ENCODE peak calls at places on chromosomes 2 and 18, in ten cellular contexts. O, S, Q, T, Z, G, I, F, M and U are unnamed samples.

GRCh38 chr2:60294901-60295590 is 258.4 kb downstream of the BCL11A start:
- DNase-seq in O (no peak), S (peak), Q (no peak), T (no peak), Z (no peak), G (no peak), I (no peak), F (no peak), M (no peak), U (no peak)

GRCh38 chr2:235689427-235689853 is 195.6 kb downstream of the AGAP1 start:
- DNase-seq in O (no peak), S (no peak), Q (no peak), T (no peak), Z (no peak), G (peak), I (no peak), F (no peak), M (no peak), U (no peak)

GRCh38 chr2:223414646-223415045 is 187.5 kb downstream of the SCG2 start:
- DNase-seq in O (no peak), S (no peak), Q (peak), T (no peak), Z (peak), G (peak), I (no peak), F (no peak), M (no peak), U (no peak)

GRCh38 chr2:10302479-10303173 is at the start of gene HPCAL1:
- DNase-seq in O (peak), S (peak), Q (peak), T (peak), Z (peak), G (peak), I (peak), F (peak), M (peak), U (peak)

GRCh38 chr2:9799729-9800632 is 43.3 kb upstream of the TAF1B start:
- DNase-seq in O (peak), S (peak), Q (peak), T (peak), Z (peak), G (peak), I (peak), F (peak), M (peak), U (peak)

GRCh38 chr2:7022486-7022885 is 105.3 kb downstream of the RNF144A start:
- DNase-seq in O (no peak), S (no peak), Q (no peak), T (no peak), Z (peak), G (no peak), I (no peak), F (no peak), M (no peak), U (no peak)

GRCh38 chr2:220871909-220872308 is 700.2 kb downstream of the EPHA4 start:
- DNase-seq in O (no peak), S (no peak), Q (no peak), T (no peak), Z (no peak), G (no peak), I (no peak), F (no peak), M (no peak), U (no peak)

GRCh38 chr2:45353879-45354278 is 257.2 kb downstream of the SRBD1 start:
- DNase-seq in O (no peak), S (peak), Q (no peak), T (no peak), Z (no peak), G (no peak), I (no peak), F (peak), M (no peak), U (no peak)

GRCh38 chr2:27681844-27682243 is 18.2 kb downstream of the SLC4A1AP start:
- DNase-seq in O (no peak), S (peak), Q (no peak), T (no peak), Z (no peak), G (no peak), I (no peak), F (peak), M (no peak), U (no peak)

GRCh38 chr18:79877163-79878091 is 74.0 kb downstream of the SLC66A2 start:
- DNase-seq in O (peak), S (no peak), Q (no peak), T (no peak), Z (no peak), G (no peak), I (no peak), F (no peak), M (no peak), U (peak)
- TF ChIP-seq CTCF in O (no peak), S (peak), Q (no peak), T (no peak), Z (no peak), G (no peak), I (no peak), F (no peak), M (no peak), U (no peak)

GRCh38 chr2:182920631-182921056 is 54.2 kb upstream of the FRZB start:
- DNase-seq in O (no peak), S (no peak), Q (no peak), T (no peak), Z (no peak), G (no peak), I (no peak), F (no peak), M (no peak), U (no peak)
- TF ChIP-seq EP300 in O (no peak), S (no peak), Q (no peak), T (no peak), Z (no peak), G (no peak), I (no peak), F (no peak), M (no peak), U (no peak)

GRCh38 chr18:52345428-52345827 is 5.4 kb downstream of the DCC start:
- DNase-seq in O (no peak), S (no peak), Q (no peak), T (no peak), Z (no peak), G (no peak), I (no peak), F (no peak), M (no peak), U (no peak)

GRCh38 chr18:52343138-52343537 is 3.1 kb downstream of the DCC start:
- DNase-seq in O (peak), S (no peak), Q (no peak), T (no peak), Z (no peak), G (no peak), I (no peak), F (peak), M (no peak), U (no peak)

GRCh38 chr18:52352920-52353319 is 12.9 kb downstream of the DCC start:
- DNase-seq in O (no peak), S (no peak), Q (no peak), T (no peak), Z (no peak), G (no peak), I (no peak), F (no peak), M (no peak), U (no peak)

GRCh38 chr18:52343731-52344340 is 3.8 kb downstream of the DCC start:
- DNase-seq in O (peak), S (no peak), Q (no peak), T (no peak), Z (no peak), G (no peak), I (no peak), F (no peak), M (no peak), U (no peak)

DNA sequence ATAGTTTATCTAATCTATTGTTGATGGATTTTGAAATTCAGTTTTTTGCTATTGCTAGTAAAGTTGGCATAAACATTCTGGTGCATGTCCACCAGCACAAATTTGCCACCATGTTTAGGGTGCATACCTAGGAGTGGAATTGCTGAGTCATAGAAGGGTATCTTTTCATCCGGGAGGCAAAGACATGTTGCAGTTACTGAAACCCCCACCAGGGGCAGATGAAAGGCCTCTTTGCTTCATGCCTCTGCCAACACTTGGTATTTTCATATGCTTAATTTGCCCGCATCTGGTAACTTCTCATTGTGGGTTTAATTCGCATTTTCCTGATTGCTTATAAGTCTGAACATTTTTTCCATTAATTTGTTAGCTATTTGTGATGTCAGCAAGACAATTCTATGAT is 8.2 kb downstream of the DCC start:
- DNase-seq in O (no peak), S (peak), Q (no peak), T (no peak), Z (no peak), G (no peak), I (no peak), F (peak), M (no peak), U (no peak)
- TF ChIP-seq CTCF in O (peak), S (peak), Q (no peak), T (no peak), Z (no peak), G (no peak), I (peak), F (no peak), M (peak), U (no peak)

GRCh38 chr2:152518656-152519580 is 183.9 kb downstream of the FMNL2 start:
- DNase-seq in O (no peak), S (no peak), Q (no peak), T (no peak), Z (no peak), G (no peak), I (no peak), F (no peak), M (no peak), U (no peak)
- TF ChIP-seq EP300 in O (no peak), S (no peak), Q (no peak), T (no peak), Z (no peak), G (no peak), I (no peak), F (no peak), M (no peak), U (no peak)

DNA sequence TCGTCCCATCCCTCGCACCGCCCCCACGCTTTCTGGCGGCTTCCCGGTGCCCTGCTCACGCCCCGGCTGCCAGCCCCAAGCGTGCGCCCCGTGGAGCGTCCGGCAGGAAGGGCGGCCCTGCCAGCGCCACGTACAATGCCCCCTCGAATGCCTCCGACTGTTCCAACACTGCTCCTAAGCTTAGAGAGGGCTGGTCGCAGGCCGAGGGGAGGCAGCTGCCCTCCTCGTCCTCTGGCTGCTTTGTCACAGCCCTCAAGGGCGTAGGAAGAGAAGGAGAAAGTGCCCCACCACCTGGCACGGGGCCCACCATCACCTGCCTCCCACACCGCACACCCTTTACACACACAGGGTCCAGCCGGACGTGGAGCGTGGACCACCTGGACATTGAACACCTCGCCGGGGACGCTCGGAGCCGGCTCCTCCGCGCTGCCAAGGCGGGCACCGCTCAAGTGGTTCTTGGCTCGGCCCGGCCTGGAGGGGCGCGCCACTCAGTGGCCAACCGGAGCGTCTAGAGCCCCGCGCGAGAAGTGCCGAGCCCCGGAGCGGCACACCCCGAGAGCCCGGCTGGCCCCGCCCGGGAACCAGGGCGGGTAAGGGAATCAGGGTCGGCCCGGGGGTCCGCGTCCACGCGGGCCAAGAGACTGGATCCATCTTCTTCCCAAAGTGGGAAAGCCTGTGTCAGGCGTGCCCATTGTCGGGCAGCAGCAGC is 830 bp downstream of the DNER start:
- DNase-seq in O (peak), S (no peak), Q (no peak), T (peak), Z (no peak), G (no peak), I (no peak), F (peak), M (no peak), U (no peak)
- TF ChIP-seq CTCF in O (no peak), S (peak), Q (no peak), T (no peak), Z (no peak), G (no peak), I (no peak), F (no peak), M (no peak), U (no peak)

DNA sequence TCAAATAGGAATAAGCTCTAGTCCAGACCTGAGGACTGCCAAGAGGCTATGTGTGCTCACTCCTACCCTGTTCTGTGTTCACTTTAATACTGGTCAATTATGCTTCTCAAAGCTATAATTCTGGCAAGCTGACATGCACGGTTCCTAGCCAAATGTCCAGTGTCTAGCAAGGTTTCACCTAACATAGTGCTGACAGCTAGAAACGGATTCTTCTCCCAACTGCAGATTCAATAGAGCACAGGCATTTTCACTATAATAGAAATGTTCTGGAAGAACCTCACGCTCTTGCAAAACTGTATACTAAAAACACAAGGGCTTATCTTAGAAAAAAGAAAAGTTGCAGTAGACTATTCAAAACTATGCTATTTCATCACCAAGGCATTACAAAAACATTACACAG is 45.1 kb downstream of the HDAC4 start:
- DNase-seq in O (no peak), S (no peak), Q (no peak), T (no peak), Z (no peak), G (peak), I (no peak), F (no peak), M (no peak), U (no peak)
- TF ChIP-seq EP300 in O (no peak), S (no peak), Q (no peak), T (no peak), Z (no peak), G (no peak), I (no peak), F (no peak), M (no peak), U (no peak)

DNA sequence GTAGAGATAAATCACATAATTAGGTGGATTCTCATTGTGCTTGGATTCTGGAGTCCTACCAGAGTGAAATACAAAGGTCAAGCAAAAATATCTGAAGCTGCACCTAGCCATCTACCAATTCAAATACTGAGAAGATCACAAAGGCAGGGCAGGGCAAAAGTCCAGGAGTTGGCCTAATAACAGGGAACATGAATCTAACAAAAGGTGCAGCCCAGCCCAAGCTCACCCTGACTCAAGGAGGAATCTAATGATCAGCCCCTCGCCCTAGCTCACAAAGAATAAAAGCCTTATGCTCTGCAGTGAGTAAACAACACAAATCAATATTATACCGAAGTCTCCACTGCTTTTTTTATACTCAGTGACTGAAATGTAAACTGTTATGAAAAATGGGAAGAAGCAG is 49.3 kb downstream of the ANTXR1 start:
- DNase-seq in O (no peak), S (peak), Q (no peak), T (peak), Z (no peak), G (no peak), I (peak), F (peak), M (no peak), U (no peak)
- TF ChIP-seq CTCF in O (no peak), S (no peak), Q (no peak), T (no peak), Z (no peak), G (no peak), I (no peak), F (no peak), M (no peak), U (no peak)